ENCODE peak calls at places on chromosomes 12 and 14, in seven cellular contexts. U, C, F, M, E, V and Q are unnamed samples. For H3K9me3, the result is how much of the 10 kb centered on the place peaks cover.

GRCh38 chr12:58386136-58386535 is 444.8 kb downstream of the ATP23 start:
- DNase-seq in U (no peak), C (no peak), F (no peak), M (no peak), E (no peak), V (no peak), Q (no peak)

GRCh38 chr14:78701246-78701645 is 531.1 kb downstream of the NRXN3 start:
- DNase-seq in U (no peak), C (no peak), F (no peak), M (no peak), E (no peak), V (no peak), Q (no peak)

GRCh38 chr12:14560904-14561574 is 6.6 kb downstream of the PLBD1 start:
- DNase-seq in U (no peak), C (no peak), F (no peak), M (no peak), E (peak), V (no peak), Q (no peak)

GRCh38 chr12:75759196-75759595 is 247.8 kb upstream of the KRR1 start:
- DNase-seq in U (no peak), C (no peak), F (no peak), M (no peak), E (no peak), V (no peak), Q (no peak)

GRCh38 chr12:10223208-10223607 is 10.5 kb downstream of the GABARAPL1 start:
- DNase-seq in U (no peak), C (no peak), F (no peak), M (no peak), E (no peak), V (no peak), Q (no peak)

GRCh38 chr12:47882796-47883546 is 21.8 kb downstream of the VDR start:
- DNase-seq in U (no peak), C (no peak), F (no peak), M (no peak), E (peak), V (no peak), Q (peak)

GRCh38 chr12:105852496-105852895 is 286.3 kb downstream of the NUAK1 start:
- DNase-seq in U (no peak), C (no peak), F (no peak), M (no peak), E (no peak), V (no peak), Q (no peak)

GRCh38 chr14:72683787-72684186 is 210.1 kb downstream of the DPF3 start:
- DNase-seq in U (no peak), C (no peak), F (no peak), M (no peak), E (no peak), V (no peak), Q (no peak)

GRCh38 chr12:64814432-64814831 is 10.0 kb upstream of the TBC1D30 start:
- DNase-seq in U (no peak), C (no peak), F (no peak), M (no peak), E (no peak), V (no peak), Q (no peak)

GRCh38 chr12:96241484-96242256 is 47.5 kb downstream of the ELK3 start:
- DNase-seq in U (peak), C (peak), F (no peak), M (no peak), E (no peak), V (peak), Q (peak)

GRCh38 chr14:103442288-103442687 is 57.1 kb downstream of the MARK3 start:
- DNase-seq in U (no peak), C (no peak), F (no peak), M (no peak), E (no peak), V (no peak), Q (no peak)

GRCh38 chr14:65476290-65476941 is 63.9 kb downstream of the FUT8 start:
- DNase-seq in U (no peak), C (no peak), F (no peak), M (no peak), E (no peak), V (no peak), Q (no peak)

GRCh38 chr14:95523818-95524448 is 7.5 kb upstream of the SYNE3 start:
- DNase-seq in U (peak), C (no peak), F (peak), M (no peak), E (peak), V (peak), Q (peak)

GRCh38 chr12:48542300-48542928 is 17.0 kb downstream of the OR8S1 start:
- DNase-seq in U (no peak), C (no peak), F (no peak), M (no peak), E (peak), V (no peak), Q (peak)

GRCh38 chr12:87960557-87960956 is 68.6 kb downstream of the C12orf50 start:
- DNase-seq in U (no peak), C (no peak), F (no peak), M (no peak), E (no peak), V (no peak), Q (no peak)

GRCh38 chr12:79407671-79408622 is 282.8 kb downstream of the PAWR start:
- DNase-seq in U (no peak), C (peak), F (no peak), M (peak), E (peak), V (no peak), Q (no peak)

GRCh38 chr14:62039871-62040270 is 277.7 kb downstream of the SNAPC1 start:
- DNase-seq in U (no peak), C (no peak), F (no peak), M (no peak), E (no peak), V (no peak), Q (no peak)

GRCh38 chr12:29066061-29066588 is 83.0 kb upstream of the FAR2 start:
- DNase-seq in U (no peak), C (no peak), F (no peak), M (no peak), E (no peak), V (no peak), Q (no peak)

GRCh38 chr14:61244051-61244450 is 37.1 kb downstream of the TMEM30B start:
- DNase-seq in U (no peak), C (no peak), F (no peak), M (no peak), E (no peak), V (no peak), Q (no peak)

GRCh38 chr12:118874698-118875548 is 106.4 kb upstream of the SRRM4 start:
- DNase-seq in U (no peak), C (no peak), F (no peak), M (no peak), E (no peak), V (no peak), Q (no peak)

GRCh38 chr14:49986344-49987014 is 93.6 kb downstream of the ARF6 start:
- DNase-seq in U (no peak), C (no peak), F (no peak), M (no peak), E (no peak), V (no peak), Q (no peak)

GRCh38 chr14:68627868-68628604 is 164.8 kb downstream of the ZFP36L1 start:
- DNase-seq in U (peak), C (no peak), F (no peak), M (no peak), E (no peak), V (peak), Q (peak)

GRCh38 chr12:94416613-94417012 is 43.1 kb downstream of the CEP83 start:
- DNase-seq in U (no peak), C (no peak), F (no peak), M (no peak), E (no peak), V (no peak), Q (no peak)

GRCh38 chr12:94427520-94428381 is 31.9 kb downstream of the CEP83 start:
- DNase-seq in U (no peak), C (peak), F (peak), M (peak), E (no peak), V (no peak), Q (no peak)

GRCh38 chr12:94426049-94426448 is 33.6 kb downstream of the CEP83 start:
- DNase-seq in U (no peak), C (no peak), F (no peak), M (no peak), E (no peak), V (no peak), Q (no peak)

GRCh38 chr12:94418517-94418916 is 41.1 kb downstream of the CEP83 start:
- DNase-seq in U (no peak), C (no peak), F (no peak), M (no peak), E (no peak), V (no peak), Q (no peak)

DNA sequence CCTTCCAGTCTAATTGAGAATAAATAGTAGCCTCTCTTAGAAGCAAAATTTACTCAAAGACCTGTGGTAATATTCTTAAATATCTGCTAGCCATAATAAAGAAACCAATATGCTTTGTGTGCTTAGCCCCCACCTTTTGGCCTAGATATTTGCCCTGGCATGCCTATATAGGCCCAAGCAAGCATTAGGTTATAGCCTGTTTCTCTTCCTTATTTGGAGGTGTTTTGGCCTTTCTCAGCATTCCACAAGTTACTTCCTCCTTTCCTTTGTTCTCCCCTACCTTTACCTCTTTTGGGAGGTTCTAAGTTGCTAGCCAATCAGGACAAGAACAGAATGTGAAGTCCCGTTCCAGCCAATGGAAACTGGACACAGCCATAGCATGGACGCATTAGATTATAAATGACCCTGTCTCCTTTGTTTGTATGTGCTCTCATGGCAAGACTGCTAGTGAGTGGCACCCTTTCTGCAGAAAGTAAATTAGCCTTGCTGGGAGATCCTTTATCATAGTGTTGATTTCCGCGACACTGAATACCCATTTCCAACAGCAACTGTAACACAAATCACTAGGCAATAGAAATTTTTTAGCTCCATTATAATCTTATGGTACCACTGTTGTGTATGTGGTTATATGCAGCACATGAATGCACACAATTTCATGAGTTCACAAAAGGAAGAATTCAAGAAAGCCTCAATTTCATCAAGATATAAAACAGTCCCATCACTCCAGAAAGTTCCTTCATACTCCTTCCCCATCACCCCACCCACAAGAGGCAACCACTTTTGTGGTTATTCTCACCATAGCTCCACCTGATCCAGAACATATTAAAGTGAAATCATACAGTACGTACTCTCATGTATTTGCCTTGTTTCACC is 37.6 kb downstream of the CEP83 start:
- DNase-seq in U (no peak), C (no peak), F (no peak), M (no peak), E (peak), V (no peak), Q (no peak)
- H3K9me3 ChIP-seq in U (under half), C (under half), F (under half), M (under half), E (under half), V (under half), Q (under half)

GRCh38 chr14:105836160-105836559 is 309.8 kb downstream of the TMEM121 start:
- DNase-seq in U (no peak), C (no peak), F (no peak), M (no peak), E (no peak), V (no peak), Q (no peak)
- H3K9me3 ChIP-seq in U (under half), C (under half), F (under half), M (under half), E (under half), V (under half), Q (under half)

GRCh38 chr12:132936163-132936562 is 19.9 kb downstream of the ZNF605 start:
- DNase-seq in U (no peak), C (no peak), F (no peak), M (no peak), E (no peak), V (no peak), Q (no peak)
- H3K9me3 ChIP-seq in U (under half), C (under half), F (half or more), M (under half), E (under half), V (under half), Q (under half)

DNA sequence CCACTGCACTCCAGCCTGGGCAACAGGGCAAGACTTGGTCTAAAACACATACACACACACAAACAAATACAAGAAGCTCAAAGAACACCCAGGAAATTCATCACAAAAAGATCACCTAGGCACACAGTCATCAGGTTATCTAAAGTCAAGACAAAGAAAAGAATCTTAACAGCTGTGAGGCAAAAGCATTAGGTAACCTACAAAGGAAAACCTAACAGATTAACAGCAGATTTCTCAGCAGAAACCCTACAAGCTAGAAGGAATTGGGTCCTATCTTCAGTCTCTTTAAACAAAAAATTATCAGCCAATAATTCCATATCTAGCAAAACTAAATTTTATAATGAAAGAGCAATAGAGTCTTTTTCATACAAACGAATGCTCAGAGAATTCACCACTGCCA is 22.4 kb downstream of the CEP83 start:
- DNase-seq in U (no peak), C (no peak), F (no peak), M (no peak), E (no peak), V (no peak), Q (no peak)
- H3K9me3 ChIP-seq in U (under half), C (under half), F (under half), M (under half), E (under half), V (under half), Q (under half)

DNA sequence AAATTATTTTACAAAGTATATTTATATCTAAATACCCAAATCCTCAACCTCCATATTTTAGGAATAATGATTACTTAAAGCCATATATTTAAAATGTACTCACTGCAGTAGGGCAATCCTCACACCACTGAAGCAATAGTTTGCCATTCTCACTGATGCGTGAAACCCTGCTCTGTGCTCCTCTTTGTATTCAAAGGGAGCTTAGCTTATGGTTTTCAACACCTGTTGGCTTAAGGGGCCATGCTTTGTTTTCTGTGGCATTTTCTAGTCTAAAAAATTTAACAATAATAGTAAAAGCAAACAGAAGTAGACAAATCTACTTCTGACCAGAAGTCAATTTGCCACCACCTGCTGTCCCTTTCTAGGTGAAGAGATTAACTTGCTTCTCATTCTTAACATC is 294.6 kb downstream of the FLRT2 start:
- DNase-seq in U (no peak), C (no peak), F (no peak), M (no peak), E (no peak), V (no peak), Q (no peak)
- H3K9me3 ChIP-seq in U (under half), C (under half), F (under half), M (under half), E (under half), V (under half), Q (under half)